ENCODE peak calls at places on chromosomes 16 and 17, in nine cellular contexts. J is GM12865; Y is brain microvascular endothelial cell; C is GM23248; R is ovary; H is epithelial cell of proximal tubule; K is pancreas; I is CD8-positive, alpha-beta T cell; G is MM.1S. W is an unnamed sample.

GRCh38 chr17:68377771-68378201 is 79.5 kb downstream of the WIPI1 start:
- DNase-seq in J (no peak), Y (no peak), C (no peak), R (no peak), H (no peak), K (no peak), I (no peak), G (no peak), W (no peak)

GRCh38 chr17:66348605-66349165 is 46.3 kb downstream of the PRKCA start:
- DNase-seq in J (no peak), Y (peak), C (peak), R (peak), H (peak), K (peak), I (no peak), G (no peak), W (peak)

GRCh38 chr17:16352838-16353701 is at the start of gene CENPV:
- DNase-seq in J (peak), Y (peak), C (peak), R (peak), H (no peak), K (peak), I (peak), G (no peak), W (no peak)

GRCh38 chr16:83692224-83692623 is 115.6 kb upstream of the HSBP1 start:
- DNase-seq in J (no peak), Y (no peak), C (no peak), R (no peak), H (no peak), K (no peak), I (no peak), G (no peak), W (no peak)

GRCh38 chr17:48505788-48506187 is 25.0 kb downstream of the HOXB1 start:
- DNase-seq in J (peak), Y (peak), C (peak), R (no peak), H (no peak), K (no peak), I (peak), G (peak), W (peak)

GRCh38 chr16:29025218-29025617 is 40.4 kb downstream of the LAT start:
- DNase-seq in J (no peak), Y (no peak), C (no peak), R (no peak), H (no peak), K (no peak), I (peak), G (no peak), W (no peak)

GRCh38 chr17:41925991-41926590 is 4.3 kb upstream of the ODAD4 start:
- DNase-seq in J (peak), Y (no peak), C (no peak), R (no peak), H (no peak), K (no peak), I (no peak), G (no peak), W (no peak)

GRCh38 chr17:40538019-40538935 is 27.0 kb downstream of the CCR7 start:
- DNase-seq in J (no peak), Y (no peak), C (peak), R (no peak), H (no peak), K (peak), I (no peak), G (no peak), W (no peak)

GRCh38 chr17:20989481-20989880 is 53.3 kb downstream of the USP22 start:
- DNase-seq in J (no peak), Y (no peak), C (no peak), R (no peak), H (no peak), K (no peak), I (no peak), G (no peak), W (no peak)

GRCh38 chr16:87641721-87642120 is 39.4 kb downstream of the JPH3 start:
- DNase-seq in J (no peak), Y (no peak), C (no peak), R (no peak), H (no peak), K (no peak), I (no peak), G (no peak), W (no peak)

GRCh38 chr16:19008245-19008644 is 24.5 kb downstream of the TMC7 start:
- DNase-seq in J (peak), Y (peak), C (peak), R (no peak), H (no peak), K (no peak), I (no peak), G (no peak), W (peak)

GRCh38 chr17:41741709-41742108 is 7.3 kb upstream of the HAP1 start:
- DNase-seq in J (no peak), Y (no peak), C (no peak), R (no peak), H (no peak), K (no peak), I (no peak), G (no peak), W (no peak)

GRCh38 chr17:50708050-50709000 is 611 bp upstream of the ANKRD40 start:
- DNase-seq in J (peak), Y (no peak), C (peak), R (no peak), H (no peak), K (no peak), I (no peak), G (peak), W (no peak)

GRCh38 chr17:49681336-49681735 is 3.4 kb upstream of the SPOP start:
- DNase-seq in J (no peak), Y (no peak), C (no peak), R (no peak), H (no peak), K (no peak), I (no peak), G (no peak), W (no peak)

GRCh38 chr17:75238684-75239191 is 22.7 kb downstream of the GGA3 start:
- DNase-seq in J (peak), Y (peak), C (peak), R (peak), H (no peak), K (peak), I (peak), G (peak), W (no peak)

GRCh38 chr16:2816751-2817495 is at the start of gene PRSS21:
- DNase-seq in J (peak), Y (no peak), C (no peak), R (no peak), H (no peak), K (no peak), I (no peak), G (no peak), W (no peak)

GRCh38 chr17:36629970-36630369 is 28.6 kb downstream of the MRM1 start:
- DNase-seq in J (no peak), Y (no peak), C (no peak), R (no peak), H (no peak), K (no peak), I (no peak), G (no peak), W (no peak)

GRCh38 chr16:68517606-68518161 is 21.4 kb upstream of the ZFP90 start:
- DNase-seq in J (no peak), Y (no peak), C (no peak), R (no peak), H (no peak), K (no peak), I (no peak), G (no peak), W (no peak)

GRCh38 chr17:49229805-49230600 is 584 bp downstream of the PHOSPHO1 start:
- DNase-seq in J (no peak), Y (no peak), C (no peak), R (no peak), H (no peak), K (no peak), I (no peak), G (no peak), W (no peak)

GRCh38 chr17:79018045-79018695 is 5.8 kb upstream of the C1QTNF1 start:
- DNase-seq in J (no peak), Y (no peak), C (no peak), R (no peak), H (no peak), K (no peak), I (no peak), G (no peak), W (no peak)

GRCh38 chr17:58531661-58532554 is 17.5 kb upstream of the MTMR4 start:
- DNase-seq in J (peak), Y (no peak), C (peak), R (peak), H (no peak), K (peak), I (peak), G (peak), W (no peak)

GRCh38 chr16:47359478-47359877 is 101.4 kb downstream of the ITFG1 start:
- DNase-seq in J (no peak), Y (no peak), C (peak), R (no peak), H (no peak), K (no peak), I (no peak), G (no peak), W (no peak)

GRCh38 chr16:21590287-21590686 is 9.1 kb upstream of the METTL9 start:
- DNase-seq in J (no peak), Y (no peak), C (peak), R (no peak), H (no peak), K (no peak), I (no peak), G (no peak), W (no peak)

GRCh38 chr17:39668141-39668924 is at the start of gene PNMT:
- DNase-seq in J (peak), Y (peak), C (peak), R (peak), H (no peak), K (peak), I (peak), G (peak), W (no peak)

GRCh38 chr17:43661699-43662431 is at the start of gene MEOX1:
- DNase-seq in J (peak), Y (peak), C (peak), R (no peak), H (no peak), K (no peak), I (no peak), G (no peak), W (peak)

GRCh38 chr16:86676216-86676800 is 98.0 kb downstream of the FOXL1 start:
- DNase-seq in J (no peak), Y (peak), C (peak), R (no peak), H (peak), K (no peak), I (no peak), G (no peak), W (no peak)

GRCh38 chr17:15981646-15982580 is 17.6 kb downstream of the ZSWIM7 start:
- DNase-seq in J (no peak), Y (peak), C (peak), R (no peak), H (no peak), K (no peak), I (no peak), G (no peak), W (peak)

GRCh38 chr17:8867361-8867981 is at the start of gene PIK3R6:
- DNase-seq in J (peak), Y (no peak), C (no peak), R (no peak), H (no peak), K (no peak), I (no peak), G (no peak), W (no peak)

GRCh38 chr17:8870406-8871040 is 3.0 kb upstream of the PIK3R6 start:
- DNase-seq in J (no peak), Y (no peak), C (no peak), R (no peak), H (no peak), K (no peak), I (no peak), G (no peak), W (no peak)

GRCh38 chr17:8869416-8869815 is 1.9 kb upstream of the PIK3R6 start:
- DNase-seq in J (no peak), Y (no peak), C (no peak), R (no peak), H (no peak), K (no peak), I (no peak), G (no peak), W (no peak)

GRCh38 chr17:8868092-8868491 is 618 bp upstream of the PIK3R6 start:
- DNase-seq in J (no peak), Y (no peak), C (no peak), R (no peak), H (no peak), K (no peak), I (no peak), G (no peak), W (no peak)

DNA sequence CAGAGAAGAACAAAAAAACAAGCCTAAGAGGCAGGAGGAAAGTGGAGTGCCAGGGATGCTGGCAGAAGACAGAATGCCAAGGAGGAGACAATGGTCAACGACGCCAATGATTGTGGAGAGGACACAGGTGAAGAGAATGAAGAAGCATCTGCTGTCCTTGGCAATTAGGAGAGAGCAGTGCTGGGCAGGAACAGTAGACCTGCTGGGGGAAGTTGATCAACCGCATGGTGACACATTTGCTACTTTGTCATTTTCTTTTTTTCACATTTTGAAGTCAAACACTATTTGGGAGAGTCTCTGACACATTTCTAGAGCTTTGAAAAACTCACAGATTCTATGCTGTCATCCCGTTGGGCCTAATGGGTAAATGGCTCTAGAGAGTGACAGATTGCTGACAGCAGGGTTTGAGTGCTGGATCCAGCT is 1.1 kb upstream of the PIK3R6 start:
- DNase-seq in J (peak), Y (no peak), C (no peak), R (no peak), H (no peak), K (no peak), I (no peak), G (no peak), W (no peak)
- H3K4me3 ChIP-seq in J (peak), Y (no peak), C (no peak), R (no peak), H (no peak), K (no peak), I (no peak), G (no peak), W (no peak)

DNA sequence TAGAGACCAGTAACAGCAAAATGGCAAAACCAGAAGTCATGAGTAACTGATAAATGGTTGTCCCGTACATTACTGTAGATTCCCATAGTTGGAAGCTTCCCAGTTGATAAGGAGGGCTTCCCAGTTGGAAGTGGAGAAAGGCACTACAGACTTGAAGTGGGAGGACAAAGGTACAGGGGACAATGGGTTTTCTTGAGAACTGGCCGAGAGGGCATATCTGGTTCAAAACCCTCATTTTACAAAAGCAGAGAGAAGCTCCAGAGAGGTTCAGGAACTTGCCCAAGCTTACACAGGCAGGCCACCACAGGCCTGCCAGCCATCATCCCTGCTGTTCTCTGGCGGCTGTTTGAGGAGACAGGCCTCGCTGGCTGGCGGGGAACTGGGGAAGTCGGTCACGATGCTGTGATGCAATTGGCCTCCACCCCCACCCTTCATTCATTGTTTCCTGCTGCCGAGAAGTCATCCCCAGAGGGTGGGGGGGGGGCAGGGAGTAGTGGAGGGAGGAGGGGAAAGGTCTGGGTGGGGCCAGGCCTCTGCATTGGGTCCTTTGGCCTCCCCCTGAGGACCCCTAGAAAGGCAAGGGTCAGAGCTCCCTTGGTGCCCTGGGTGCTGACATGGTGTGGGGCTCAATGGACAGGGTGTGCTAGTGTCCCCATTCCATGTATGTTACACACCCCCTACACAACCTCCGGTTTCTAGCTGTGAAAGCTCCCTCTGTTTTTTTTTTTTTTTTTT is 3.0 kb downstream of the UBALD2 start:
- DNase-seq in J (peak), Y (peak), C (peak), R (peak), H (no peak), K (peak), I (peak), G (no peak), W (no peak)
- H3K4me3 ChIP-seq in J (peak), Y (peak), C (no peak), R (no peak), H (peak), K (no peak), I (peak), G (no peak), W (no peak)

DNA sequence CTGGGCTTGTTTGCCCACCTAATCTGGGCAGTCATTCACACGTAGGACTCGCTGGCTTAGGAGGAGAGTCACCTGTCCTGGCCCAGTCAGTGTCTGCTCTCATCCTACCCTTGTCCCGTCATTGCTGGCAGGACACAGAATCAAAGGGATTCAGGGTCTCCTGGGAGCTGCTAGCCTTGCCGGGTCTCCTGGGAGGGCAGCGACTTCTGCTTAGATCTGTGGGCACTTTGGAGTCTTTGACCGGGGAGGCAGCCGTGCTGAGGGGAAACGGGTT is 12.6 kb downstream of the RAI1 start:
- DNase-seq in J (no peak), Y (no peak), C (no peak), R (no peak), H (no peak), K (no peak), I (no peak), G (no peak), W (no peak)
- H3K4me3 ChIP-seq in J (peak), Y (no peak), C (peak), R (peak), H (peak), K (peak), I (peak), G (peak), W (no peak)

DNA sequence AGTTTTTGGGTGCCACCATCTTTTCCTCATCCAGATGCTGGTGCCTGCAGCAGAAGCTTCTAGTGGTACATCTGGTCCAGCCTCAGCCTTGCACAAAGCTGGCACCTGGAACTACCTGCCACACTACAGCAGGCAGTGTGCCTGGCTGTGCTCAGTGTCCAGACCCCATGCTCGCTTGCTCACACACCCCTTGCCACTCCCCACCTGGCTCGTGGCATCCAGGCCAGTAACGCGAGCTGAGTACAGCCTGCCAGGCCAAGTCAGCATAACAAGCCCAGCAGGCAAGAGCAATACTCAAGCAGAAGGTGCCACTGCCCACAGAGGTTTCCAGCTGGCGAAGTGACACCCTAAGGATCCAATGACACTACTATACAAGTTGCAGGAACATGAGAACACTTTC is 29.7 kb upstream of the KIF2B start:
- DNase-seq in J (no peak), Y (no peak), C (no peak), R (no peak), H (no peak), K (no peak), I (no peak), G (no peak), W (no peak)
- H3K4me3 ChIP-seq in J (no peak), Y (no peak), C (no peak), R (no peak), H (no peak), K (no peak), I (no peak), G (no peak), W (no peak)